ENCODE peak calls at places on chromosomes 3 and 15, in four cellular contexts. M is left colon, D is MCF 10A, I is astrocyte. Z is an unnamed sample.

GRCh38 chr15:70056091-70056680 is 41.5 kb downstream of the TLE3 start:
- DNase-seq in M (peak), D (no peak), I (no peak), Z (no peak)

GRCh38 chr15:83200162-83200561 is 7.5 kb downstream of the HDGFL3 start:
- DNase-seq in I (peak), D (peak), M (no peak), Z (peak)

GRCh38 chr15:56808160-56808559 is 74.9 kb upstream of the ZNF280D start:
- DNase-seq in I (no peak), M (no peak), D (no peak), Z (no peak)

GRCh38 chr3:64902991-64903390 is 215.2 kb upstream of the ADAMTS9 start:
- DNase-seq in D (no peak), I (peak), M (no peak), Z (peak)

GRCh38 chr3:157094751-157095480 is 65.0 kb downstream of the CCNL1 start:
- DNase-seq in I (no peak), M (no peak), D (no peak), Z (peak)

GRCh38 chr15:62046064-62046779 is 14.0 kb downstream of the VPS13C start:
- DNase-seq in I (no peak), M (no peak), D (no peak), Z (no peak)

GRCh38 chr3:193896419-193896818 is 239.5 kb upstream of the HES1 start:
- DNase-seq in M (no peak), I (no peak), D (no peak), Z (no peak)

GRCh38 chr3:61730058-61730457 is 168.7 kb downstream of the PTPRG start:
- DNase-seq in I (no peak), D (no peak), M (no peak), Z (no peak)

GRCh38 chr3:177459397-177459796 is 262.1 kb upstream of the TBL1XR1 start:
- DNase-seq in D (no peak), M (no peak), I (peak), Z (peak)

GRCh38 chr15:85840079-85840801 is 45.5 kb upstream of the KLHL25 start:
- DNase-seq in I (peak), D (peak), M (peak), Z (peak)

GRCh38 chr15:65334586-65335231 is 30.2 kb downstream of the RNU5B-1 start:
- DNase-seq in I (no peak), M (no peak), D (no peak), Z (no peak)

GRCh38 chr15:35181538-35181937 is 96.4 kb upstream of the NANOGP8 start:
- DNase-seq in D (peak), I (peak), M (no peak), Z (peak)

GRCh38 chr15:91522609-91523332 is 330.7 kb upstream of the SLCO3A1 start:
- DNase-seq in D (peak), I (peak), M (no peak), Z (no peak)

GRCh38 chr15:75171408-75171807 is 30.3 kb upstream of the C15orf39 start:
- DNase-seq in M (no peak), I (peak), D (peak), Z (peak)

GRCh38 chr3:106376016-106376415 is 507.2 kb upstream of the CBLB start:
- DNase-seq in D (peak), M (no peak), I (peak), Z (no peak)

GRCh38 chr15:39310633-39311032 is 270.2 kb upstream of the THBS1 start:
- DNase-seq in I (no peak), M (no peak), D (peak), Z (no peak)

GRCh38 chr3:172591876-172592771 is 68.9 kb upstream of the TNFSF10 start:
- DNase-seq in M (no peak), D (no peak), I (peak), Z (no peak)

GRCh38 chr3:184322731-184323487 is 8.5 kb downstream of the EIF4G1 start:
- DNase-seq in D (no peak), M (no peak), I (no peak), Z (no peak)

GRCh38 chr3:189756651-189757078 is 125.5 kb downstream of the TP63 start:
- DNase-seq in D (peak), M (no peak), I (no peak), Z (no peak)

GRCh38 chr3:127425505-127426443 is 137.9 kb upstream of the PRR20G start:
- DNase-seq in I (no peak), D (no peak), M (no peak), Z (no peak)

GRCh38 chr3:188397766-188398705 is 244.1 kb downstream of the LPP start:
- DNase-seq in I (no peak), D (no peak), M (no peak), Z (no peak)

GRCh38 chr3:187709155-187709554 is 6.8 kb upstream of the RTP2 start:
- DNase-seq in D (no peak), M (no peak), I (no peak), Z (no peak)

GRCh38 chr15:101613130-101614000 is 38.8 kb downstream of the TM2D3 start:
- DNase-seq in M (peak), D (peak), I (no peak), Z (no peak)

GRCh38 chr15:87752250-87752951 is 504.1 kb downstream of the NTRK3 start:
- DNase-seq in I (peak), D (peak), M (no peak), Z (peak)

GRCh38 chr15:43302155-43302554 is 28.2 kb downstream of the LCMT2 start:
- DNase-seq in I (no peak), D (no peak), M (no peak), Z (no peak)